ENCODE peak calls at places on chromosomes 12 and 14, in nine cellular contexts. One of them, this sample, is unnamed.
A peak's percentile ranks its signal among the peaks of the same experiment; 100 is the strongest.

GRCh38 chr12:121811434-121812319 is 7.9 kb downstream of the SETD1B start:
- DNase-seq in heart right ventricle: peak; percentile 79
- DNase-seq in glutamatergic neuron: peak; percentile 87
- DNase-seq in natural killer cell: peak; percentile 78
- DNase-seq in ascending aorta: peak; percentile 68
- DNase-seq in epithelial cell of esophagus: peak; percentile 55
- DNase-seq in K562: peak; percentile 81
- DNase-seq in left ventricle myocardium inferior: peak; percentile 74
- DNase-seq in choroid plexus epithelial cell: peak; percentile 72
- DNase-seq in this sample: peak; percentile 90

GRCh38 chr12:82109243-82109642 is 248.9 kb downstream of the CCDC59 start:
- DNase-seq in left ventricle myocardium inferior: no peak
- DNase-seq in choroid plexus epithelial cell: no peak
- DNase-seq in K562: no peak
- DNase-seq in heart right ventricle: no peak
- DNase-seq in ascending aorta: no peak
- DNase-seq in epithelial cell of esophagus: peak; percentile 61
- DNase-seq in glutamatergic neuron: no peak
- DNase-seq in natural killer cell: no peak
- DNase-seq in this sample: no peak

GRCh38 chr12:46777587-46777986 is 48.2 kb downstream of the SLC38A4 start:
- DNase-seq in natural killer cell: no peak
- DNase-seq in ascending aorta: no peak
- DNase-seq in K562: no peak
- DNase-seq in heart right ventricle: no peak
- DNase-seq in left ventricle myocardium inferior: no peak
- DNase-seq in choroid plexus epithelial cell: no peak
- DNase-seq in epithelial cell of esophagus: peak; percentile 35
- DNase-seq in glutamatergic neuron: no peak
- DNase-seq in this sample: no peak

GRCh38 chr14:84826349-84826748 is 703.6 kb upstream of the FLRT2 start:
- DNase-seq in heart right ventricle: no peak
- DNase-seq in natural killer cell: no peak
- DNase-seq in left ventricle myocardium inferior: no peak
- DNase-seq in glutamatergic neuron: no peak
- DNase-seq in choroid plexus epithelial cell: peak; percentile 6
- DNase-seq in ascending aorta: no peak
- DNase-seq in epithelial cell of esophagus: peak; percentile 71
- DNase-seq in K562: no peak
- DNase-seq in this sample: no peak

GRCh38 chr12:122368361-122369073 is 54.0 kb downstream of the CLIP1 start:
- DNase-seq in choroid plexus epithelial cell: peak; percentile 65
- DNase-seq in natural killer cell: no peak
- DNase-seq in left ventricle myocardium inferior: no peak
- DNase-seq in epithelial cell of esophagus: peak; percentile 53
- DNase-seq in glutamatergic neuron: no peak
- DNase-seq in heart right ventricle: no peak
- DNase-seq in K562: no peak
- DNase-seq in ascending aorta: no peak
- DNase-seq in this sample: no peak

GRCh38 chr14:66281036-66281776 is 205.0 kb upstream of the CCDC196 start:
- DNase-seq in K562: no peak
- DNase-seq in choroid plexus epithelial cell: no peak
- DNase-seq in glutamatergic neuron: no peak
- DNase-seq in ascending aorta: no peak
- DNase-seq in left ventricle myocardium inferior: peak; percentile 25
- DNase-seq in heart right ventricle: peak; percentile 25
- DNase-seq in natural killer cell: no peak
- DNase-seq in epithelial cell of esophagus: no peak
- DNase-seq in this sample: peak; percentile 45

GRCh38 chr12:49037947-49038237 is 19.3 kb upstream of the PRKAG1 start:
- DNase-seq in left ventricle myocardium inferior: no peak
- DNase-seq in ascending aorta: no peak
- DNase-seq in choroid plexus epithelial cell: no peak
- DNase-seq in glutamatergic neuron: no peak
- DNase-seq in K562: no peak
- DNase-seq in natural killer cell: no peak
- DNase-seq in epithelial cell of esophagus: no peak
- DNase-seq in heart right ventricle: peak; percentile 4
- DNase-seq in this sample: no peak

GRCh38 chr14:24535737-24536136 is 27.7 kb upstream of the CMA1 start:
- DNase-seq in natural killer cell: no peak
- DNase-seq in ascending aorta: no peak
- DNase-seq in K562: no peak
- DNase-seq in epithelial cell of esophagus: peak; percentile 16
- DNase-seq in glutamatergic neuron: no peak
- DNase-seq in heart right ventricle: no peak
- DNase-seq in left ventricle myocardium inferior: no peak
- DNase-seq in choroid plexus epithelial cell: no peak
- DNase-seq in this sample: no peak

GRCh38 chr12:128644664-128645296 is 179.0 kb downstream of the SLC15A4 start:
- DNase-seq in K562: peak; percentile 59
- DNase-seq in heart right ventricle: no peak
- DNase-seq in choroid plexus epithelial cell: peak; percentile 1
- DNase-seq in glutamatergic neuron: peak; percentile 49
- DNase-seq in ascending aorta: no peak
- DNase-seq in natural killer cell: peak; percentile 47
- DNase-seq in epithelial cell of esophagus: peak; percentile 1
- DNase-seq in left ventricle myocardium inferior: no peak
- DNase-seq in this sample: no peak

GRCh38 chr12:54009171-54010052 is 627 bp downstream of the HOXC8 start:
- DNase-seq in ascending aorta: no peak
- DNase-seq in natural killer cell: no peak
- DNase-seq in glutamatergic neuron: peak; percentile 49
- DNase-seq in heart right ventricle: no peak
- DNase-seq in K562: no peak
- DNase-seq in epithelial cell of esophagus: peak; percentile 39
- DNase-seq in left ventricle myocardium inferior: no peak
- DNase-seq in choroid plexus epithelial cell: no peak
- DNase-seq in this sample: no peak

GRCh38 chr12:29104495-29104894 is 44.6 kb upstream of the FAR2 start:
- DNase-seq in epithelial cell of esophagus: no peak
- DNase-seq in left ventricle myocardium inferior: no peak
- DNase-seq in glutamatergic neuron: no peak
- DNase-seq in choroid plexus epithelial cell: no peak
- DNase-seq in ascending aorta: no peak
- DNase-seq in heart right ventricle: no peak
- DNase-seq in natural killer cell: no peak
- DNase-seq in K562: no peak
- DNase-seq in this sample: no peak

GRCh38 chr12:82182601-82183000 is 175.6 kb downstream of the CCDC59 start:
- DNase-seq in left ventricle myocardium inferior: no peak
- DNase-seq in ascending aorta: no peak
- DNase-seq in natural killer cell: no peak
- DNase-seq in K562: no peak
- DNase-seq in glutamatergic neuron: no peak
- DNase-seq in choroid plexus epithelial cell: peak; percentile 8
- DNase-seq in epithelial cell of esophagus: peak; percentile 33
- DNase-seq in heart right ventricle: no peak
- DNase-seq in this sample: no peak

GRCh38 chr12:65520658-65521057 is 242.2 kb downstream of the MSRB3 start:
- DNase-seq in choroid plexus epithelial cell: no peak
- DNase-seq in epithelial cell of esophagus: no peak
- DNase-seq in natural killer cell: no peak
- DNase-seq in ascending aorta: no peak
- DNase-seq in left ventricle myocardium inferior: no peak
- DNase-seq in heart right ventricle: no peak
- DNase-seq in K562: no peak
- DNase-seq in glutamatergic neuron: no peak
- DNase-seq in this sample: no peak
- TF ChIP-seq CTCF in choroid plexus epithelial cell: no peak
- TF ChIP-seq CTCF in epithelial cell of esophagus: no peak
- TF ChIP-seq CTCF in natural killer cell: no peak
- TF ChIP-seq CTCF in ascending aorta: no peak
- TF ChIP-seq CTCF in left ventricle myocardium inferior: no peak
- TF ChIP-seq CTCF in heart right ventricle: no peak
- TF ChIP-seq CTCF in K562: no peak
- TF ChIP-seq CTCF in glutamatergic neuron: no peak
- TF ChIP-seq CTCF in this sample: no peak

GRCh38 chr12:55703976-55704761 is 3.5 kb downstream of the ITGA7 start:
- DNase-seq in choroid plexus epithelial cell: no peak
- DNase-seq in natural killer cell: no peak
- DNase-seq in epithelial cell of esophagus: no peak
- DNase-seq in heart right ventricle: peak; percentile 53
- DNase-seq in left ventricle myocardium inferior: no peak
- DNase-seq in ascending aorta: peak; percentile 83
- DNase-seq in K562: no peak
- DNase-seq in glutamatergic neuron: no peak
- DNase-seq in this sample: peak; percentile 57

GRCh38 chr12:55704824-55705780 is 2.6 kb downstream of the ITGA7 start:
- DNase-seq in epithelial cell of esophagus: no peak
- DNase-seq in left ventricle myocardium inferior: peak; percentile 5
- DNase-seq in ascending aorta: peak; percentile 78
- DNase-seq in K562: no peak
- DNase-seq in choroid plexus epithelial cell: no peak
- DNase-seq in heart right ventricle: no peak
- DNase-seq in natural killer cell: no peak
- DNase-seq in glutamatergic neuron: no peak
- DNase-seq in this sample: no peak

GRCh38 chr12:55707841-55708694 is at the start of gene ITGA7:
- DNase-seq in natural killer cell: peak; percentile 33
- DNase-seq in glutamatergic neuron: peak; percentile 91
- DNase-seq in K562: peak; percentile 86
- DNase-seq in heart right ventricle: peak; percentile 87
- DNase-seq in ascending aorta: peak; percentile 93
- DNase-seq in left ventricle myocardium inferior: peak; percentile 83
- DNase-seq in epithelial cell of esophagus: no peak
- DNase-seq in choroid plexus epithelial cell: no peak
- DNase-seq in this sample: no peak

GRCh38 chr12:55706840-55707671 is 648 bp downstream of the ITGA7 start:
- DNase-seq in natural killer cell: no peak
- DNase-seq in epithelial cell of esophagus: no peak
- DNase-seq in heart right ventricle: no peak
- DNase-seq in K562: no peak
- DNase-seq in left ventricle myocardium inferior: no peak
- DNase-seq in choroid plexus epithelial cell: no peak
- DNase-seq in ascending aorta: peak; percentile 81
- DNase-seq in glutamatergic neuron: peak; percentile 48
- DNase-seq in this sample: peak; percentile 42

DNA sequence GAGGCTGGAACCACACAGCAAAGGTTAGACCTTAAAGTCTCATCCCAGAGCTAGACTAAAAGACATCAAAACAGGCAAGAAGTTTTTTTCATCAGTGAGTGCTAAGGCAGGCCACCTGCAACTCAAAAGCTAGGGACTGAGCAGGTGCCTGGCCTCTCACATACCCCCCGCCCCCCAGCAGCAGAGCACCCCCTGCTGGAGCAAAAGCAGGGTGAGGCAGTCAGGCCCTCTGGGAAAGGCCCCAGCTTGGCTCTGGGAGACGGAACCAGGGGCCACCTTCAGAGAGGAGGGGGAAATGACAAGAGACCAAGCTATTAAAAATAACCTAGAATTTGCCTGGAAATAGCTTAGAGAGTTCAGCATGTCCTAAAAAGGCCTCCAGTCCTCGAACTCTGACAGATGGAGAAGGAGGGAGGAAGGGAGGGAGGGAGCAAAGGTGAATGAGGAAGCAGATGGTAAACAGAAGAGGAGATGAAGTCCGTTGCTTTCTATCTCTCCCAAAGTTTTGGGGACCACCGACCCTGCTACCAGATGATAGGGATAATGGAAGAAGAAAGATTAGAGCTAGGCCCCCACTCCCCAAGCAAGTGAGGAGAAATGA is 1.8 kb downstream of the ITGA7 start:
- DNase-seq in left ventricle myocardium inferior: no peak
- DNase-seq in natural killer cell: no peak
- DNase-seq in epithelial cell of esophagus: no peak
- DNase-seq in heart right ventricle: peak; percentile 46
- DNase-seq in ascending aorta: peak; percentile 65
- DNase-seq in glutamatergic neuron: no peak
- DNase-seq in K562: peak; percentile 77
- DNase-seq in choroid plexus epithelial cell: no peak
- DNase-seq in this sample: no peak
- TF ChIP-seq CTCF in left ventricle myocardium inferior: peak; percentile 61
- TF ChIP-seq CTCF in natural killer cell: no peak
- TF ChIP-seq CTCF in epithelial cell of esophagus: peak; percentile 21
- TF ChIP-seq CTCF in heart right ventricle: peak; percentile 30
- TF ChIP-seq CTCF in ascending aorta: peak; percentile 42
- TF ChIP-seq CTCF in glutamatergic neuron: peak; percentile 68
- TF ChIP-seq CTCF in K562: peak; percentile 72
- TF ChIP-seq CTCF in choroid plexus epithelial cell: peak; percentile 41
- TF ChIP-seq CTCF in this sample: peak; percentile 33

DNA sequence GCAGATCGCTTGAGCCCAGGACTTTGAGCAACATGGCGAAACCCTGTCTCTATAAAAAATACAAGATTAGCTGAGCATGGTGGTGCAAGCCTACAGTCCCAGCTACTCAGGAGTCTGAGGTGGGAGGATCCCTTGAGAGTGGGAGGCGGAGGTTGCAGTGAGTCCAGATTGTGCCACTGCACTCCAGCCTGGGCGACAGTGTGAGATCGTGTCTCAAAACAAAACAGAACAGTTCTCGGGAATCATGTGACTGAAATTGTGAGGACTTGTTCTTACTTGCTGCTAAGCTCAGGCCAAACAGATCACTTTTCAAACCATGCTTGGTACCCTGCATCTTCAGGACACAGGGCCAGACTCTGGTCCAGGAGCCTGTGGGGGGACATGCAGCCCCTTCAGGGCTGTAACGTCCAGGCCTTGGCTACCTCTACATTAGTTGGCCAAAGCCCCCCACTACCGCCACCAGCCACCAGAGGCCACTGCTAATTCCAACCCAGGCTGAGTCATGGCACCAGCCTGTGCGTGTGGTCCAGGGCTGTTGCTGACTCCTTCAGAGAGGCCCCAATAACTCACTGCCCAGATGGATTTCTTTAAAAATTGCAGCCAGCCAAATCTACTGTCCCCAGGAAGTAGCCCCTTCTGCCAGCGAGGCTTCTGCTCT is 33.4 kb upstream of the SYNDIG1L start:
- DNase-seq in ascending aorta: no peak
- DNase-seq in choroid plexus epithelial cell: peak; percentile 74
- DNase-seq in natural killer cell: no peak
- DNase-seq in epithelial cell of esophagus: peak; percentile 67
- DNase-seq in heart right ventricle: peak; percentile 24
- DNase-seq in K562: peak; percentile 53
- DNase-seq in left ventricle myocardium inferior: no peak
- DNase-seq in glutamatergic neuron: peak; percentile 81
- DNase-seq in this sample: peak; percentile 47
- TF ChIP-seq CTCF in ascending aorta: peak; percentile 32
- TF ChIP-seq CTCF in choroid plexus epithelial cell: peak; percentile 85
- TF ChIP-seq CTCF in natural killer cell: peak; percentile 53
- TF ChIP-seq CTCF in epithelial cell of esophagus: peak; percentile 74
- TF ChIP-seq CTCF in heart right ventricle: no peak
- TF ChIP-seq CTCF in K562: peak; percentile 57
- TF ChIP-seq CTCF in left ventricle myocardium inferior: peak; percentile 60
- TF ChIP-seq CTCF in glutamatergic neuron: peak; percentile 79
- TF ChIP-seq CTCF in this sample: peak; percentile 78

GRCh38 chr12:123928274-123928865 is 44.3 kb downstream of the CCDC92 start:
- DNase-seq in K562: peak; percentile 28
- DNase-seq in glutamatergic neuron: no peak
- DNase-seq in epithelial cell of esophagus: no peak
- DNase-seq in choroid plexus epithelial cell: no peak
- DNase-seq in ascending aorta: no peak
- DNase-seq in natural killer cell: no peak
- DNase-seq in left ventricle myocardium inferior: no peak
- DNase-seq in heart right ventricle: no peak
- DNase-seq in this sample: no peak
- TF ChIP-seq CTCF in K562: peak; percentile 47
- TF ChIP-seq CTCF in glutamatergic neuron: no peak
- TF ChIP-seq CTCF in epithelial cell of esophagus: no peak
- TF ChIP-seq CTCF in choroid plexus epithelial cell: no peak
- TF ChIP-seq CTCF in ascending aorta: no peak
- TF ChIP-seq CTCF in natural killer cell: no peak
- TF ChIP-seq CTCF in left ventricle myocardium inferior: no peak
- TF ChIP-seq CTCF in heart right ventricle: no peak
- TF ChIP-seq CTCF in this sample: no peak